ENCODE peak calls at places on chromosomes 6 and 20, in six cellular contexts. One of them, this sample, is unnamed.

GRCh38 chr20:36240076-36240475 is 3.8 kb downstream of the AAR2 start:
- DNase-seq in AG04450: no peak
- DNase-seq in psoas muscle: no peak
- DNase-seq in left ventricle myocardium inferior: no peak
- DNase-seq in cardiac muscle cell: no peak
- DNase-seq in lower lobe of right lung: no peak
- DNase-seq in this sample: no peak

GRCh38 chr6:26627843-26628242 is 31.1 kb downstream of the ABT1 start:
- DNase-seq in AG04450: no peak
- DNase-seq in psoas muscle: no peak
- DNase-seq in left ventricle myocardium inferior: no peak
- DNase-seq in cardiac muscle cell: no peak
- DNase-seq in lower lobe of right lung: no peak
- DNase-seq in this sample: no peak

GRCh38 chr6:91720323-91720722 is 1133.5 kb upstream of the MAP3K7 start:
- DNase-seq in AG04450: no peak
- DNase-seq in psoas muscle: no peak
- DNase-seq in left ventricle myocardium inferior: no peak
- DNase-seq in cardiac muscle cell: no peak
- DNase-seq in lower lobe of right lung: no peak
- DNase-seq in this sample: no peak

GRCh38 chr6:17012421-17013225 is 89.2 kb upstream of the STMND1 start:
- DNase-seq in AG04450: peak; percentile 27
- DNase-seq in psoas muscle: no peak
- DNase-seq in left ventricle myocardium inferior: no peak
- DNase-seq in cardiac muscle cell: peak; percentile 53
- DNase-seq in lower lobe of right lung: no peak
- DNase-seq in this sample: no peak

GRCh38 chr6:79467716-79468115 is 69.5 kb downstream of the LCA5 start:
- DNase-seq in AG04450: no peak
- DNase-seq in psoas muscle: no peak
- DNase-seq in left ventricle myocardium inferior: no peak
- DNase-seq in cardiac muscle cell: no peak
- DNase-seq in lower lobe of right lung: no peak
- DNase-seq in this sample: no peak

GRCh38 chr6:797479-798077 is 104.6 kb upstream of the EXOC2 start:
- DNase-seq in AG04450: peak; percentile 21
- DNase-seq in psoas muscle: no peak
- DNase-seq in left ventricle myocardium inferior: no peak
- DNase-seq in cardiac muscle cell: peak; percentile 72
- DNase-seq in lower lobe of right lung: no peak
- DNase-seq in this sample: no peak

GRCh38 chr6:68054776-68055175 is 580.3 kb upstream of the ADGRB3 start:
- DNase-seq in AG04450: no peak
- DNase-seq in psoas muscle: no peak
- DNase-seq in left ventricle myocardium inferior: no peak
- DNase-seq in cardiac muscle cell: no peak
- DNase-seq in lower lobe of right lung: no peak
- DNase-seq in this sample: no peak

GRCh38 chr6:15515226-15515625 is 147.6 kb downstream of the DTNBP1 start:
- DNase-seq in AG04450: no peak
- DNase-seq in psoas muscle: no peak
- DNase-seq in left ventricle myocardium inferior: no peak
- DNase-seq in cardiac muscle cell: no peak
- DNase-seq in lower lobe of right lung: no peak
- DNase-seq in this sample: peak; percentile 3

GRCh38 chr6:168221000-168221399 is 98.6 kb downstream of the DACT2 start:
- DNase-seq in AG04450: no peak
- DNase-seq in psoas muscle: no peak
- DNase-seq in left ventricle myocardium inferior: no peak
- DNase-seq in cardiac muscle cell: no peak
- DNase-seq in lower lobe of right lung: no peak
- DNase-seq in this sample: no peak

GRCh38 chr6:40378071-40378724 is 209.0 kb downstream of the LRFN2 start:
- DNase-seq in AG04450: no peak
- DNase-seq in psoas muscle: no peak
- DNase-seq in left ventricle myocardium inferior: no peak
- DNase-seq in cardiac muscle cell: no peak
- DNase-seq in lower lobe of right lung: no peak
- DNase-seq in this sample: no peak

GRCh38 chr6:27811383-27811782 is 100.8 kb downstream of the OR2B2 start:
- DNase-seq in AG04450: no peak
- DNase-seq in psoas muscle: no peak
- DNase-seq in left ventricle myocardium inferior: no peak
- DNase-seq in cardiac muscle cell: no peak
- DNase-seq in lower lobe of right lung: no peak
- DNase-seq in this sample: no peak

GRCh38 chr6:27810768-27811298 is 101.4 kb downstream of the OR2B2 start:
- DNase-seq in AG04450: no peak
- DNase-seq in psoas muscle: no peak
- DNase-seq in left ventricle myocardium inferior: no peak
- DNase-seq in cardiac muscle cell: no peak
- DNase-seq in lower lobe of right lung: no peak
- DNase-seq in this sample: no peak

GRCh38 chr6:27809939-27810767 is 102.0 kb downstream of the OR2B2 start:
- DNase-seq in AG04450: peak; percentile 95
- DNase-seq in psoas muscle: peak; percentile 53
- DNase-seq in left ventricle myocardium inferior: peak; percentile 41
- DNase-seq in cardiac muscle cell: peak; percentile 93
- DNase-seq in lower lobe of right lung: peak; percentile 75
- DNase-seq in this sample: peak; percentile 91

GRCh38 chr6:27812078-27812804 is 100.0 kb downstream of the OR2B2 start:
- DNase-seq in AG04450: no peak
- DNase-seq in psoas muscle: no peak
- DNase-seq in left ventricle myocardium inferior: no peak
- DNase-seq in cardiac muscle cell: no peak
- DNase-seq in lower lobe of right lung: no peak
- DNase-seq in this sample: no peak

GRCh38 chr6:27809067-27809938 is 102.9 kb downstream of the OR2B2 start:
- DNase-seq in AG04450: no peak
- DNase-seq in psoas muscle: no peak
- DNase-seq in left ventricle myocardium inferior: no peak
- DNase-seq in cardiac muscle cell: no peak
- DNase-seq in lower lobe of right lung: no peak
- DNase-seq in this sample: no peak
- H3K4me3 ChIP-seq in AG04450: peak overlapping the region; percentile 63
- H3K4me3 ChIP-seq in psoas muscle: peak overlapping the region; percentile 69
- H3K4me3 ChIP-seq in left ventricle myocardium inferior: peak overlapping the region; percentile 73
- H3K4me3 ChIP-seq in cardiac muscle cell: peak overlapping the region; percentile 82
- H3K4me3 ChIP-seq in lower lobe of right lung: peak overlapping the region; percentile 65
- H3K4me3 ChIP-seq in this sample: peak overlapping the region; percentile 47

GRCh38 chr20:46349742-46350056 is 41.4 kb upstream of the CDH22 start:
- DNase-seq in AG04450: no peak
- DNase-seq in psoas muscle: no peak
- DNase-seq in left ventricle myocardium inferior: no peak
- DNase-seq in cardiac muscle cell: no peak
- DNase-seq in lower lobe of right lung: no peak
- DNase-seq in this sample: no peak

GRCh38 chr20:46347831-46348230 is 39.5 kb upstream of the CDH22 start:
- DNase-seq in AG04450: no peak
- DNase-seq in psoas muscle: no peak
- DNase-seq in left ventricle myocardium inferior: no peak
- DNase-seq in cardiac muscle cell: no peak
- DNase-seq in lower lobe of right lung: no peak
- DNase-seq in this sample: no peak

GRCh38 chr20:46350201-46350985 is 42.1 kb upstream of the CDH22 start:
- DNase-seq in AG04450: peak; percentile 65
- DNase-seq in psoas muscle: no peak
- DNase-seq in left ventricle myocardium inferior: no peak
- DNase-seq in cardiac muscle cell: no peak
- DNase-seq in lower lobe of right lung: no peak
- DNase-seq in this sample: no peak

GRCh38 chr20:46348231-46348803 is 40.0 kb upstream of the CDH22 start:
- DNase-seq in AG04450: no peak
- DNase-seq in psoas muscle: no peak
- DNase-seq in left ventricle myocardium inferior: no peak
- DNase-seq in cardiac muscle cell: peak; percentile 55
- DNase-seq in lower lobe of right lung: no peak
- DNase-seq in this sample: no peak

DNA sequence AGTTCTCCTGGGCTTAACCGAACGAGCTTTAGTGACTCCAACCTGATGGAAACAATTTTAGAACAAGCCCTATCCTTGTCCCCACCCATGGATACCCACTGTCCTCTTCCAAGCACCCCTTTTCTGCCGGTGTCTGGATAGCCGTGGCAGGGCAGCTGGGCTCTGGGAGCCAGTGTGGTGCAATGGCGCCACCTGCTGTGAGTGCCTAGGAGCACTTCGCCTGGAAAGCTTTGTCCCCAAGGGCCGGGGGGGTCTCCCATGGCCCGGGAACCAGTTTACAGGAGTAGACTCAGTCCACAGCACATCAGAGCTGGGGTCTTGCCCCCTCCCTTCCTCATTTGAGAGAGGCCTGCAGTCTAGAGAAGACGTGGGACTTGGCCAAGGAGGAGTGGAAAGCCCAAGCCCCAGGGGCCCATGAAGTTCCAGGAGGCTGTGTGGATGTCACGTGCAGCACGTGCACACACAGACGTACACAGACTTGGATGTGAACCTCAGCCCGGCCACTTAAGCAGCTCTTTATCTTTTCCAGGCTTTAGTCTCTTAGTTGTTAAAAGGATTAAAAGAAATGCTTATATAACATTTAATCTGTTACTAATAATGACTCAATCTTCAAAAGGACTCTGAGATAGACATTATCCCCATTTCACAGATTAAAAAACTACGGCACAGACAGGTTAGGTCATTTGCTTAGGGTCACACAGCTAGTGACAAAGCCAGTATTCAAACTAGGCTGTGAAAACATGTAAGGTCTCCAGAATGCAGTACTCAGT is 40.9 kb upstream of the CDH22 start:
- DNase-seq in AG04450: no peak
- DNase-seq in psoas muscle: peak; percentile 66
- DNase-seq in left ventricle myocardium inferior: peak; percentile 57
- DNase-seq in cardiac muscle cell: peak; percentile 78
- DNase-seq in lower lobe of right lung: peak; percentile 67
- DNase-seq in this sample: peak; percentile 55
- TF ChIP-seq CTCF in AG04450: peak; percentile 69
- TF ChIP-seq CTCF in psoas muscle: peak; percentile 85
- TF ChIP-seq CTCF in left ventricle myocardium inferior: peak; percentile 87
- TF ChIP-seq CTCF in cardiac muscle cell: peak; percentile 85
- TF ChIP-seq CTCF in lower lobe of right lung: peak; percentile 66
- TF ChIP-seq CTCF in this sample: peak; percentile 37

GRCh38 chr6:136790411-136791295 is 1.6 kb downstream of the MAP3K5 start:
- DNase-seq in AG04450: no peak
- DNase-seq in psoas muscle: no peak
- DNase-seq in left ventricle myocardium inferior: no peak
- DNase-seq in cardiac muscle cell: no peak
- DNase-seq in lower lobe of right lung: no peak
- DNase-seq in this sample: no peak

GRCh38 chr6:136786708-136787107 is 5.6 kb downstream of the MAP3K5 start:
- DNase-seq in AG04450: no peak
- DNase-seq in psoas muscle: no peak
- DNase-seq in left ventricle myocardium inferior: no peak
- DNase-seq in cardiac muscle cell: no peak
- DNase-seq in lower lobe of right lung: peak; percentile 48
- DNase-seq in this sample: no peak

GRCh38 chr6:136787726-136788068 is 4.6 kb downstream of the MAP3K5 start:
- DNase-seq in AG04450: no peak
- DNase-seq in psoas muscle: no peak
- DNase-seq in left ventricle myocardium inferior: no peak
- DNase-seq in cardiac muscle cell: no peak
- DNase-seq in lower lobe of right lung: no peak
- DNase-seq in this sample: no peak

GRCh38 chr6:136784910-136785746 is 7.1 kb downstream of the MAP3K5 start:
- DNase-seq in AG04450: no peak
- DNase-seq in psoas muscle: peak; percentile 37
- DNase-seq in left ventricle myocardium inferior: peak; percentile 47
- DNase-seq in cardiac muscle cell: no peak
- DNase-seq in lower lobe of right lung: peak; percentile 85
- DNase-seq in this sample: peak; percentile 49

GRCh38 chr6:136788069-136788902 is 4.0 kb downstream of the MAP3K5 start:
- DNase-seq in AG04450: peak; percentile 48
- DNase-seq in psoas muscle: no peak
- DNase-seq in left ventricle myocardium inferior: no peak
- DNase-seq in cardiac muscle cell: no peak
- DNase-seq in lower lobe of right lung: no peak
- DNase-seq in this sample: no peak
- H3K4me3 ChIP-seq in AG04450: peak overlapping the region; percentile 20
- H3K4me3 ChIP-seq in psoas muscle: no peak overlapping the region
- H3K4me3 ChIP-seq in left ventricle myocardium inferior: no peak overlapping the region
- H3K4me3 ChIP-seq in cardiac muscle cell: no peak overlapping the region
- H3K4me3 ChIP-seq in lower lobe of right lung: peak overlapping the region; percentile 94
- H3K4me3 ChIP-seq in this sample: no peak overlapping the region

GRCh38 chr20:17964632-17965031 is 4.0 kb downstream of the SNX5 start:
- DNase-seq in AG04450: no peak
- DNase-seq in psoas muscle: no peak
- DNase-seq in left ventricle myocardium inferior: no peak
- DNase-seq in cardiac muscle cell: no peak
- DNase-seq in lower lobe of right lung: no peak
- DNase-seq in this sample: no peak

GRCh38 chr20:17968366-17969275 is at the start of the genes MGME1 and SNX5:
- DNase-seq in AG04450: peak; percentile 98
- DNase-seq in psoas muscle: peak; percentile 99
- DNase-seq in left ventricle myocardium inferior: peak; percentile 100
- DNase-seq in cardiac muscle cell: peak; percentile 99
- DNase-seq in lower lobe of right lung: peak; percentile 100
- DNase-seq in this sample: peak; percentile 100

GRCh38 chr20:17965042-17965697 is 3.4 kb downstream of the SNX5 start:
- DNase-seq in AG04450: no peak
- DNase-seq in psoas muscle: no peak
- DNase-seq in left ventricle myocardium inferior: no peak
- DNase-seq in cardiac muscle cell: no peak
- DNase-seq in lower lobe of right lung: no peak
- DNase-seq in this sample: no peak

GRCh38 chr20:17967595-17968365 is 814 bp downstream of the SNX5 start:
- DNase-seq in AG04450: no peak
- DNase-seq in psoas muscle: no peak
- DNase-seq in left ventricle myocardium inferior: no peak
- DNase-seq in cardiac muscle cell: peak; percentile 18
- DNase-seq in lower lobe of right lung: no peak
- DNase-seq in this sample: peak; percentile 56

DNA sequence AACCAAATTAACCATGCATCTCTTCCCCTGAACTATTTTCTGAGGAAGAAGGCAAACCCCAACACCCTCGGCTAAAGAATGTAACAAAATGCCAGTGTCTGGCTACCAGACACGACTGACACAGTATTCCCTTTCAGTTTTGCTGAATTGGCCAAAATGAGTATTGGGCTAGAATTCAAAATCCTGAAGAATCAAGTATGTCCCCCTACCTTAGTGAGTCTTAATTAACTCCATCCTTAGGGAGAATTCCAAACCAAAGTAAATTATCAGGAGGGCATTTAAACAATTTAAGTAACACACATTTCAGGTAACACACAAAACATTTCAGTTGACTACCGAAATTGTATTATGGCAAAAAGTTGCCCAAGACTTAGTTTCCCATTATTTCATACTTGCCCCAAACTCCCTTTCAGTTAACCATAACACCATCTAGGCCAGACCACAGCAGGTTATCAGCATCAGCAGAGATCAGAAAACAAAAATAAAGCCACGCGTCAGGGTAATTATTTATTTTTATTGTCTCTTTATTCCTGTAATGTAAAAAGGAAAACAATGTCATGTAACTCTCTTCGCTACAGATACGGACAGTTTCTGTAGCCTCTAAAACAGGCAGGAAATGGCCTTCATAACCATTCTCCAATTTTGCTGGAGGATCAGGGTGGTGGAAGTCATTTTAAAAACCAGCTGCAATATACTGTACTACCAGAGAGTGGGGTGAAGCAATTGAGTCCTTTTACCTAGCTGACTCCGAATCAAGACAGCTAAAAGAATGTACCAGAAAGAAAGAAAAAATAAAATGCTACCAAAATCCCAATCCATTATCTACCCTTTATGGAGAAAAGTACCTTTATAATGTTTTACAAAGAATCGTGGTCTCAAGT is 1.9 kb downstream of the SNX5 start:
- DNase-seq in AG04450: no peak
- DNase-seq in psoas muscle: no peak
- DNase-seq in left ventricle myocardium inferior: no peak
- DNase-seq in cardiac muscle cell: peak; percentile 29
- DNase-seq in lower lobe of right lung: no peak
- DNase-seq in this sample: no peak
- TF ChIP-seq CTCF in AG04450: peak; percentile 34
- TF ChIP-seq CTCF in psoas muscle: peak; percentile 22
- TF ChIP-seq CTCF in left ventricle myocardium inferior: peak; percentile 24
- TF ChIP-seq CTCF in cardiac muscle cell: peak; percentile 22
- TF ChIP-seq CTCF in lower lobe of right lung: peak; percentile 9
- TF ChIP-seq CTCF in this sample: no peak